ENCODE peak calls at places on chromosomes 2 and 18, in ten cellular contexts. Y is suprapubic skin, J is endothelial cell of umbilical vein, W is stomach, U is breast epithelium, L is H1, A is transverse colon, F is HL-60, T is SK-N-SH, K is HCT116. M is an unnamed sample.
A peak's percentile ranks its signal among the peaks of the same experiment; 100 is the strongest.

GRCh38 chr2:26245231-26245732 is 543 bp downstream of the HADHB start:
- DNase-seq in A (peak; percentile 66), U (peak; percentile 31), Y (peak; percentile 79), T (peak; percentile 62), W (peak; percentile 36), J (no peak), F (peak; percentile 58), L (no peak), K (no peak), M (no peak)

GRCh38 chr2:31937741-31938140 is 73.1 kb downstream of the MEMO1 start:
- DNase-seq in U (no peak), W (no peak), F (no peak), K (no peak), A (no peak), J (no peak), L (no peak), T (no peak), Y (no peak), M (no peak)

GRCh38 chr18:28124239-28125029 is 52.5 kb downstream of the CDH2 start:
- DNase-seq in F (no peak), K (no peak), T (no peak), L (no peak), W (no peak), Y (no peak), A (no peak), J (peak; percentile 14), U (no peak), M (no peak)

GRCh38 chr2:24110660-24111303 is 12.4 kb downstream of the PFN4 start:
- DNase-seq in A (no peak), K (no peak), Y (no peak), U (no peak), L (no peak), T (no peak), F (no peak), W (no peak), J (no peak), M (no peak)

GRCh38 chr18:55317322-55317721 is 270.7 kb downstream of the TCF4 start:
- DNase-seq in T (no peak), A (no peak), K (no peak), U (no peak), W (no peak), J (no peak), F (no peak), L (no peak), Y (no peak), M (no peak)

GRCh38 chr2:118249531-118249930 is 161.3 kb downstream of the INSIG2 start:
- DNase-seq in J (no peak), W (no peak), U (no peak), F (peak; percentile 7), A (no peak), Y (no peak), T (no peak), L (no peak), K (no peak), M (no peak)

GRCh38 chr2:187580462-187581124 is 26.4 kb upstream of the TFPI start:
- DNase-seq in L (no peak), K (peak; percentile 69), F (no peak), W (no peak), A (no peak), Y (no peak), T (peak; percentile 30), U (no peak), J (peak; percentile 87), M (no peak)

GRCh38 chr18:79801641-79802040 is 3.9 kb downstream of the KCNG2 start:
- DNase-seq in U (no peak), Y (no peak), K (no peak), T (no peak), W (no peak), F (no peak), J (no peak), L (no peak), A (no peak), M (no peak)

GRCh38 chr2:233449071-233449901 is 95.0 kb downstream of the DGKD start:
- DNase-seq in W (no peak), T (peak; percentile 56), K (no peak), L (peak; percentile 85), A (peak; percentile 32), F (no peak), Y (peak; percentile 55), U (no peak), J (peak; percentile 50), M (no peak)

GRCh38 chr18:12520442-12520992 is 112.8 kb downstream of the PRELID3A start:
- DNase-seq in K (no peak), Y (no peak), W (no peak), F (no peak), U (no peak), L (no peak), T (peak; percentile 37), J (no peak), A (no peak), M (no peak)

GRCh38 chr2:234308814-234309195 is 188.1 kb downstream of the ARL4C start:
- DNase-seq in U (no peak), L (no peak), K (no peak), T (no peak), F (peak; percentile 74), J (peak; percentile 11), W (no peak), Y (no peak), A (peak; percentile 44), M (no peak)

GRCh38 chr2:234403074-234403473 is 93.8 kb downstream of the ARL4C start:
- DNase-seq in Y (peak; percentile 73), J (no peak), T (no peak), F (no peak), U (no peak), K (no peak), L (no peak), A (no peak), W (no peak), M (no peak)

GRCh38 chr2:209431701-209432100 is 7.9 kb downstream of the MAP2 start:
- DNase-seq in W (no peak), T (no peak), A (no peak), L (no peak), K (no peak), J (no peak), Y (no peak), U (peak; percentile 80), F (no peak), M (no peak)

GRCh38 chr2:9099341-9099751 is 95.9 kb upstream of the MBOAT2 start:
- DNase-seq in T (no peak), F (no peak), L (no peak), W (no peak), J (no peak), K (no peak), U (no peak), A (no peak), Y (no peak), M (no peak)

GRCh38 chr2:172460780-172461201 is 33.4 kb downstream of the ITGA6 start:
- DNase-seq in T (no peak), L (no peak), J (no peak), Y (no peak), K (no peak), A (no peak), W (no peak), U (no peak), F (peak; percentile 44), M (no peak)

GRCh38 chr2:85707304-85707703 is 13.1 kb downstream of the GNLY start:
- DNase-seq in A (peak; percentile 58), Y (peak; percentile 68), U (peak; percentile 54), L (no peak), K (peak; percentile 89), F (peak; percentile 92), T (peak; percentile 70), W (peak; percentile 67), J (peak; percentile 81), M (no peak)

GRCh38 chr2:20664071-20664390 is 2.9 kb upstream of the GDF7 start:
- DNase-seq in J (no peak), T (peak; percentile 26), W (no peak), K (no peak), F (no peak), U (no peak), L (no peak), Y (no peak), A (no peak), M (no peak)

GRCh38 chr2:113175101-113175628 is 1.4 kb downstream of the PSD4 start:
- DNase-seq in F (peak; percentile 30), Y (no peak), A (peak; percentile 68), L (no peak), K (no peak), U (no peak), T (no peak), W (peak; percentile 48), J (no peak), M (no peak)

GRCh38 chr2:113174369-113174735 is 581 bp downstream of the PSD4 start:
- DNase-seq in Y (no peak), F (peak; percentile 20), U (no peak), J (no peak), L (no peak), W (no peak), A (no peak), K (no peak), T (no peak), M (no peak)

GRCh38 chr2:113172721-113173562 is 829 bp upstream of the PSD4 start:
- DNase-seq in A (no peak), F (no peak), K (no peak), W (no peak), T (no peak), L (no peak), Y (no peak), J (no peak), U (no peak), M (no peak)

GRCh38 chr2:113171359-113172075 is 2.3 kb upstream of the PSD4 start:
- DNase-seq in J (no peak), W (no peak), U (no peak), F (no peak), Y (no peak), K (no peak), L (no peak), A (no peak), T (no peak), M (no peak)

GRCh38 chr2:113173563-113174368 is at the start of gene PSD4:
- DNase-seq in J (no peak), T (no peak), K (no peak), F (peak; percentile 97), A (peak; percentile 82), U (peak; percentile 35), L (no peak), W (peak; percentile 59), Y (no peak), M (no peak)
- TF ChIP-seq POLR2AphosphoS5 in J (no peak), T (no peak), K (no peak), F (peak; percentile 91), A (peak; percentile 47), U (no peak), L (no peak), W (peak; percentile 39), Y (no peak), M (peak; percentile 55)

GRCh38 chr2:161165811-161166210 is 5.6 kb downstream of the TANK start:
- DNase-seq in A (no peak), T (no peak), J (no peak), L (no peak), K (no peak), U (no peak), F (peak; percentile 66), W (no peak), Y (no peak), M (no peak)
- H3K27ac ChIP-seq in A (no peak overlapping the region), T (peak overlapping the region; percentile 37), J (no peak overlapping the region), L (no peak overlapping the region), K (peak overlapping the region; percentile 61), U (peak overlapping the region; percentile 51), F (peak overlapping the region; percentile 56), W (peak overlapping the region; percentile 63), Y (no peak overlapping the region), M (no peak overlapping the region)

GRCh38 chr2:192197387-192197786 is 2.7 kb upstream of the TMEFF2 start:
- DNase-seq in A (no peak), L (no peak), U (no peak), Y (no peak), W (no peak), T (no peak), K (no peak), F (no peak), J (peak; percentile 36), M (no peak)
- TF ChIP-seq CTCF in A (no peak), L (no peak), U (no peak), Y (no peak), W (no peak), T (peak; percentile 53), K (peak; percentile 47), F (no peak), J (no peak), M (no peak)

GRCh38 chr2:165793779-165794519 is at the start of gene GALNT3:
- DNase-seq in U (peak; percentile 93), F (peak; percentile 54), L (peak; percentile 94), K (peak; percentile 64), A (peak; percentile 94), J (no peak), W (peak; percentile 96), Y (peak; percentile 75), T (peak; percentile 53), M (no peak)
- TF ChIP-seq POLR2AphosphoS5 in U (peak; percentile 82), F (no peak), L (peak; percentile 19), K (peak; percentile 74), A (peak; percentile 96), J (no peak), W (peak; percentile 94), Y (no peak), T (no peak), M (no peak)